ENCODE peak calls at places on chromosomes 11 and 22, in five cellular contexts. J is mesenchymal stem cell, K is IMR-90, G is neuronal stem cell, M is H9. N is an unnamed sample.

GRCh38 chr11:86508604-86509471 is 134.2 kb downstream of the CCDC81 start:
- DNase-seq in G (no peak), J (no peak), M (no peak), K (peak; percentile 30), N (no peak)

GRCh38 chr11:127609025-127609788 is 608.6 kb upstream of the KIRREL3 start:
- DNase-seq in K (no peak), M (peak; percentile 80), J (no peak), G (no peak), N (no peak)

GRCh38 chr11:47861762-47862161 is 13.6 kb upstream of the NUP160 start:
- DNase-seq in G (no peak), J (peak; percentile 80), M (no peak), K (peak; percentile 74), N (peak; percentile 84)

GRCh38 chr11:70282012-70282411 is 11.5 kb downstream of the PPFIA1 start:
- DNase-seq in G (no peak), J (no peak), K (no peak), M (no peak), N (no peak)

GRCh38 chr22:20164863-20165262 is 14.0 kb upstream of the CCDC188 start:
- DNase-seq in J (no peak), M (no peak), K (no peak), G (no peak), N (no peak)

GRCh38 chr22:17171016-17171312 is 11.9 kb upstream of the HDHD5 start:
- DNase-seq in G (no peak), M (no peak), K (no peak), J (no peak), N (no peak)

GRCh38 chr11:75706260-75706729 is 11.3 kb upstream of the MOGAT2 start:
- DNase-seq in M (peak; percentile 87), K (peak; percentile 64), G (peak; percentile 67), J (peak; percentile 70), N (peak; percentile 28)

GRCh38 chr11:95863486-95864140 is 60.3 kb downstream of the MTMR2 start:
- DNase-seq in K (peak; percentile 89), M (no peak), G (no peak), J (peak; percentile 51), N (no peak)

GRCh38 chr11:35338928-35339327 is 80.4 kb downstream of the SLC1A2 start:
- DNase-seq in K (peak; percentile 33), M (no peak), G (no peak), J (no peak), N (no peak)

GRCh38 chr22:46971141-46971775 is 208.8 kb downstream of the TBC1D22A start:
- DNase-seq in G (no peak), J (peak; percentile 81), K (peak; percentile 83), M (no peak), N (peak; percentile 4)

GRCh38 chr11:15153231-15153630 is 38.5 kb downstream of the INSC start:
- DNase-seq in G (no peak), J (no peak), K (no peak), M (no peak), N (no peak)

GRCh38 chr22:46783721-46784120 is 21.3 kb downstream of the TBC1D22A start:
- DNase-seq in K (peak; percentile 14), G (no peak), M (no peak), J (no peak), N (peak; percentile 6)

GRCh38 chr22:27747396-27748256 is 53.9 kb downstream of the MN1 start:
- DNase-seq in M (no peak), K (no peak), G (no peak), J (no peak), N (no peak)

GRCh38 chr22:27745809-27746208 is 55.7 kb downstream of the MN1 start:
- DNase-seq in G (no peak), M (no peak), J (no peak), K (no peak), N (no peak)

GRCh38 chr22:27746918-27747317 is 54.6 kb downstream of the MN1 start:
- DNase-seq in K (no peak), J (no peak), G (no peak), M (no peak), N (no peak)

GRCh38 chr22:27748355-27749168 is 53.0 kb downstream of the MN1 start:
- DNase-seq in M (peak; percentile 77), J (peak; percentile 81), G (peak; percentile 31), K (peak; percentile 58), N (no peak)

DNA sequence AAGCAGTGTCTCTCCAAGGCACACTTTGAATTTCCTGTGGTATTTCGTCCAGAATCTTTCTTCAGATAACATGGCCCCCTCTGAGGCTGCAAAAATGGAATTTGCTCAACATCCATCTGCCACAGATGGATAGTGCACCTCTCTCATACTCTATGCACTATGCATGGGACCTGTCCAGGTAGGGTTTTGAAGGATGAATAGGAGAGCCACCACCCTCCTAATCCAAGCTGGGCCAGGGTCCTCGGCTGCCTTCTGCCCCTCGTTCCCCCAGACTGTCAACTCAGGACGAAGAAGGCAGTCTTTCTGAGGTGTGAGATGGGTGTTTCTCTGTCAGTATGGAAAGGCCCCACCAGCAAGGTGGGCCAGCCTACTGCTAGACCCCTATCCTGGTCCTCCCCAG is 56.4 kb downstream of the MN1 start:
- DNase-seq in K (no peak), J (no peak), G (no peak), M (no peak), N (no peak)
- H3K18ac ChIP-seq in K (no peak overlapping the region), J (no peak overlapping the region), G (peak overlapping the region; percentile 9), M (no peak overlapping the region), N (no peak overlapping the region)

DNA sequence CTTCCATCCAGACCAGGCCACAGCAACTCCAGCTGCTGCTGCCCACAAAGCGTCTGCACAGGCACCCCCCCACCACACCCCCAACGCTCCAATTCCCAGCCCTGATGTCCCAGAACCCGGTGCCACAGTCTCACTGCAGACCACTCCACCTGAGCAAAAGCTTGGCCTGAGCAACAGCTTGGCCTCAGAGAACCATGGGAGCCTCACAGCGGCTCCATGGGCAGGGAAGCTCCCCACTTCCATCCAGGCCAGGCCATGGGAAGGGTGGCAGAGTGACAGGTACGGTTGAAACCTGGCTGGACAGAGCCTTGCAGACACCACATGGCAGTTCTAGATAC is 13.2 kb downstream of the PLXNB2 start:
- DNase-seq in J (no peak), M (no peak), G (no peak), K (no peak), N (no peak)
- H3K18ac ChIP-seq in J (peak overlapping the region; percentile 67), M (peak overlapping the region; percentile 38), G (peak overlapping the region; percentile 98), K (no peak overlapping the region), N (peak overlapping the region; percentile 54)

DNA sequence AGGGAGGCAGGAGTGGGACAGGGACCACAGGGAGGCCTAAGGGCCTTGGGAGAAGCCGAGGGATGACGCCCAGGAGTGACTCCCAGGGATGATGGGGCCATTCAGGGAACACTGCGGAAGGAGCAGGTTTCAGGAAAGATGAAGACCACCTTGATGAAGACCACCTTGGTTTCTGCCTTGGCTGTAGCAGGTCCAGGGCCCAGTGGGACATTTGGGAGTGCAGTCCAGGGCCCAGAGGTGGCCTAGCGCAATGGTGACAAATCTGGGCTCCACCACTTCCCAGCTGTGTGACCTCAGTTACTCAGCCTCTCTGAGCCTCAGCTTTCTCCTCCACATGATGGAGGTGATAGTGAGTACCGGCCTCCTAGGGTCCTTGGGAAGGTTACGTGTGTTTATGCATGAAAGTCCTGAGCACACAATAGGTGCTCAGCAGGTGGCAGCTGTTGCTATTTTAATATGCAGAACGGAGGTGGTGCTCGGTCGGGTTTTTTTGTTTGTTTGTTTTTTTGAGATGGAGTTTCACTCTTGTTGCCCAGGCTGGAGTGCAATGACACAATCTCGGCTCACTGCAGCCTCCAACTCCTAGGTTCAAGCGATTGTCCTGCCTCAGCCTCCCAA is 770 bp downstream of the TSGA10IP start:
- DNase-seq in M (peak; percentile 75), J (no peak), G (no peak), K (no peak), N (no peak)
- H3K18ac ChIP-seq in M (peak overlapping the region; percentile 97), J (no peak overlapping the region), G (peak overlapping the region; percentile 96), K (no peak overlapping the region), N (no peak overlapping the region)

DNA sequence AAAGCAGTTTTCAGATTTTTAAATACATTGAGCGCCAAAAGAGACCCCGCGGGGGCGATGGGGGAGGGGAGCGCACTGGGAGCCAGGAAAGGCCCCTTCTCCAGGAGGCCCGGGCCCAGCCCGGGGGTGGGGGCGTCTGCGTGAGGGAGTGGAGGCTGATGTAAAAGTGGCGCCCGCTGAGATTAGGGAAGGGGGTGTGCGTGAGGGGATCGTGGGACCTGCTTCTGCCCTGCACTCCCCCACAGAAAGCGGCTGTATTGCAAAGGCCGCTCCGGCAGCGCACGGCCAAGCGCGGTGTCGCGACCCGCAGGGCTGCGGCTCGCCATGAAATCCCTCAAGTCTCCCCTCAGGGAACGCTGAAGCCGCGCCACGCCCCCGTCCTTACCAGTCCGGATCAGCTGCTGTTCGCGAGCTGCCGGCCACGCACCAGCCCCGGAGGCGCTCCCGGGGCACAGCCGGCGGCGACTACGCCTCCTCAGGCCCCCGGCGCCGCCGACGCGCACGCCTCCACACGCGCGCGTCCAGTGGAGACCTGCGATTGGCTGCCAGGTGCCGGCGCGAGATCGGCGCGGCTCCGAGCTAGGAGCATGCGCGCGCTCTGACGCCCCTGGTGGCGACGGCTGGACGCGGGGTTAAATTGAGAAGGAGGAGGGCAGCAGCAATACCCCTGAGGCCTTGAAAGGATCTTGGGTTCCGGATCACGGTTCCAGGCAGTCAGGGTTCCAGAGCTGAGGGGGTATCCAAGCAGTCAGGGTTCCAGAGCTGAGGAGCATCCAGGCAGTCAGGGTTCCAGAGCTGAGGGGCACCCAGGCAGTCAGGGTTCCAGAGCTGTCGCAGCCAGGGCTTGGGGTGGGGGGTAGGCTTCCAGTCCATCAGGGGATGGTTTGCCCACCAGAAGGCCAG is at the start of gene ZNF280B:
- DNase-seq in M (peak; percentile 90), J (peak; percentile 87), K (peak; percentile 79), G (peak; percentile 76), N (peak; percentile 80)
- H3K18ac ChIP-seq in M (peak within 1 kb of the TSS; percentile 79), J (peak within 1 kb of the TSS; percentile 88), K (no peak within 1 kb of the TSS), G (peak within 1 kb of the TSS; percentile 98), N (no peak within 1 kb of the TSS)

N was measured in trophoblast cell.